ENCODE peak calls at places on chromosomes 5 and 9, in eight cellular contexts. K is fibroblast of pulmonary artery, O is uterus, W is nucleus accumbens, P is colonic mucosa, H is NCI-H446 treated with DMSO at 0.1 percent for 48 hours, G is islet precursor cell, C is GM12878. D is an unnamed sample.

GRCh38 chr5:144510845-144511580 is 340.3 kb downstream of the KCTD16 start:
- DNase-seq in K (no peak), O (no peak), W (no peak), P (no peak), H (no peak), G (no peak), C (no peak), D (peak)

GRCh38 chr9:91905958-91906585 is 44.0 kb downstream of the ROR2 start:
- DNase-seq in K (no peak), O (no peak), W (no peak), P (no peak), H (no peak), G (no peak), C (no peak), D (no peak)

GRCh38 chr5:149651686-149652085 is 70.4 kb downstream of the ARHGEF37 start:
- DNase-seq in K (no peak), O (no peak), W (no peak), P (no peak), H (no peak), G (no peak), C (no peak), D (no peak)

GRCh38 chr5:55714339-55714738 is 2.2 kb upstream of the SLC38A9 start:
- DNase-seq in K (no peak), O (no peak), W (no peak), P (peak), H (no peak), G (no peak), C (no peak), D (no peak)

GRCh38 chr5:139684881-139685749 is 37.0 kb downstream of the CXXC5 start:
- DNase-seq in K (no peak), O (no peak), W (peak), P (no peak), H (peak), G (no peak), C (no peak), D (no peak)

GRCh38 chr9:90853945-90854344 is 52.3 kb downstream of the SYK start:
- DNase-seq in K (no peak), O (no peak), W (no peak), P (no peak), H (no peak), G (peak), C (no peak), D (no peak)

GRCh38 chr5:124746916-124747769 is 704 bp upstream of the ZNF608 start:
- DNase-seq in K (peak), O (peak), W (peak), P (peak), H (peak), G (peak), C (peak), D (peak)

GRCh38 chr9:99030610-99031009 is 74.3 kb upstream of the TGFBR1 start:
- DNase-seq in K (no peak), O (no peak), W (no peak), P (no peak), H (no peak), G (no peak), C (no peak), D (no peak)

GRCh38 chr9:28868224-28868623 is 1294.9 kb upstream of the C9orf72 start:
- DNase-seq in K (no peak), O (no peak), W (no peak), P (no peak), H (no peak), G (no peak), C (no peak), D (no peak)

GRCh38 chr9:135605238-135605781 is 34.0 kb downstream of the GLT6D1 start:
- DNase-seq in K (no peak), O (no peak), W (no peak), P (peak), H (no peak), G (no peak), C (no peak), D (peak)

GRCh38 chr5:124748687-124749594 is 2.5 kb upstream of the ZNF608 start:
- DNase-seq in K (peak), O (peak), W (peak), P (peak), H (peak), G (peak), C (peak), D (peak)

GRCh38 chr9:88387035-88387732 is 1.1 kb upstream of the SPIN1 start:
- DNase-seq in K (peak), O (no peak), W (no peak), P (peak), H (no peak), G (peak), C (no peak), D (no peak)

GRCh38 chr9:36436909-36437308 is 36.8 kb upstream of the RNF38 start:
- DNase-seq in K (peak), O (no peak), W (peak), P (no peak), H (no peak), G (no peak), C (no peak), D (peak)

GRCh38 chr5:69484891-69485290 is 7.7 kb upstream of the OCLN start:
- DNase-seq in K (peak), O (no peak), W (no peak), P (no peak), H (no peak), G (no peak), C (no peak), D (no peak)

D was measured in dorsolateral prefrontal cortex.